ENCODE peak calls at places on chromosome 3, in five cellular contexts. P is HepG2, I is GM12878, T is H1, C is K562. M is an unnamed sample.

GRCh38 chr3:53821631-53822068 is 24.6 kb downstream of the CHDH start:
- DNase-seq in C (no peak), P (no peak), I (no peak), T (no peak), M (no peak)

GRCh38 chr3:151933224-151933858 is 59.9 kb downstream of the SUCNR1 start:
- DNase-seq in P (no peak), I (no peak), T (no peak), C (no peak), M (no peak)

GRCh38 chr3:120416868-120417267 is 33.9 kb downstream of the FSTL1 start:
- DNase-seq in P (no peak), I (no peak), T (no peak), C (no peak), M (no peak)

GRCh38 chr3:171809513-171810277 is 588 bp downstream of the PLD1 start:
- DNase-seq in T (peak), P (peak), C (peak), I (no peak), M (peak)

GRCh38 chr3:57041674-57042073 is 18.8 kb upstream of the SPATA12 start:
- DNase-seq in I (no peak), P (no peak), T (no peak), C (no peak), M (no peak)

GRCh38 chr3:108342829-108343478 is 46.6 kb downstream of the HHLA2 start:
- DNase-seq in P (no peak), I (peak), T (no peak), C (peak), M (no peak)

GRCh38 chr3:48877671-48878070 is 21.0 kb downstream of the SLC25A20 start:
- DNase-seq in C (no peak), I (no peak), T (no peak), P (no peak), M (no peak)

GRCh38 chr3:54863366-54863765 is 64.5 kb downstream of the LRTM1 start:
- DNase-seq in C (no peak), I (no peak), P (no peak), T (no peak), M (no peak)

GRCh38 chr3:72275296-72275820 is 490.4 kb upstream of the PROK2 start:
- DNase-seq in C (no peak), I (no peak), T (no peak), P (no peak), M (no peak)

GRCh38 chr3:167361356-167361755 is 18.7 kb downstream of the ZBBX start:
- DNase-seq in I (no peak), C (no peak), P (no peak), T (no peak), M (no peak)

GRCh38 chr3:9932535-9932842 is 1.1 kb upstream of the CRELD1 start:
- DNase-seq in T (no peak), I (no peak), C (no peak), P (no peak), M (no peak)

GRCh38 chr3:73512095-73512494 is 112.6 kb downstream of the PDZRN3 start:
- DNase-seq in T (no peak), P (no peak), C (no peak), I (no peak), M (no peak)

GRCh38 chr3:130429069-130430023 is 83.9 kb downstream of the COL6A5 start:
- DNase-seq in P (no peak), C (no peak), I (no peak), T (peak), M (peak)

GRCh38 chr3:29802057-29802456 is 521.2 kb downstream of the RBMS3 start:
- DNase-seq in I (no peak), C (no peak), T (no peak), P (peak), M (no peak)

GRCh38 chr3:154898398-154898797 is 181.7 kb upstream of the MME start:
- DNase-seq in T (no peak), P (no peak), C (no peak), I (no peak), M (no peak)

GRCh38 chr3:154901263-154901662 is 178.9 kb upstream of the MME start:
- DNase-seq in T (no peak), P (no peak), C (no peak), I (no peak), M (no peak)

GRCh38 chr3:154900777-154901176 is 179.3 kb upstream of the MME start:
- DNase-seq in P (no peak), T (no peak), I (no peak), C (no peak), M (no peak)

GRCh38 chr3:154898916-154899315 is 181.2 kb upstream of the MME start:
- DNase-seq in I (no peak), T (no peak), P (no peak), C (no peak), M (no peak)

DNA sequence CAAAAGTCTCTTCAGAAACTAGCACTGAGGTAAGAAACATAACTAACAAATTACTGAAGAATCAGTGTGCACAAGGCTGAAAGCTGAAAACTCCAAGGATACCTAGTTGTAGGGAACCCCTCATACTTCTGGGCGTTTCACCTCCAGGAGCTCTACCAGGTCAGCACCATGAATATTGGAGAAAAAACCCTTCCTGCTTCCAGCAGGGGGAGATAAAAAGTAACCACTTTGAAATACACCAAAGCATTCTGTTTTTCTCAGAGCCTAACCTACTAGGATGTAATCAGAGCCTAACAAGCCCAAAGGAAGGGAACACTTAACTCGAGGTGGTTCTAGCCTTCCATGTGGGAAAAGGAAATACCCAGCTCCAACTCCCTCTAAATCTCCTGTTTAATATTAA is 175.8 kb upstream of the MME start:
- DNase-seq in C (peak), P (peak), T (no peak), I (no peak), M (peak)
- TF ChIP-seq CREB1 in C (no peak), P (no peak), T (no peak), I (no peak), M (no peak)

DNA sequence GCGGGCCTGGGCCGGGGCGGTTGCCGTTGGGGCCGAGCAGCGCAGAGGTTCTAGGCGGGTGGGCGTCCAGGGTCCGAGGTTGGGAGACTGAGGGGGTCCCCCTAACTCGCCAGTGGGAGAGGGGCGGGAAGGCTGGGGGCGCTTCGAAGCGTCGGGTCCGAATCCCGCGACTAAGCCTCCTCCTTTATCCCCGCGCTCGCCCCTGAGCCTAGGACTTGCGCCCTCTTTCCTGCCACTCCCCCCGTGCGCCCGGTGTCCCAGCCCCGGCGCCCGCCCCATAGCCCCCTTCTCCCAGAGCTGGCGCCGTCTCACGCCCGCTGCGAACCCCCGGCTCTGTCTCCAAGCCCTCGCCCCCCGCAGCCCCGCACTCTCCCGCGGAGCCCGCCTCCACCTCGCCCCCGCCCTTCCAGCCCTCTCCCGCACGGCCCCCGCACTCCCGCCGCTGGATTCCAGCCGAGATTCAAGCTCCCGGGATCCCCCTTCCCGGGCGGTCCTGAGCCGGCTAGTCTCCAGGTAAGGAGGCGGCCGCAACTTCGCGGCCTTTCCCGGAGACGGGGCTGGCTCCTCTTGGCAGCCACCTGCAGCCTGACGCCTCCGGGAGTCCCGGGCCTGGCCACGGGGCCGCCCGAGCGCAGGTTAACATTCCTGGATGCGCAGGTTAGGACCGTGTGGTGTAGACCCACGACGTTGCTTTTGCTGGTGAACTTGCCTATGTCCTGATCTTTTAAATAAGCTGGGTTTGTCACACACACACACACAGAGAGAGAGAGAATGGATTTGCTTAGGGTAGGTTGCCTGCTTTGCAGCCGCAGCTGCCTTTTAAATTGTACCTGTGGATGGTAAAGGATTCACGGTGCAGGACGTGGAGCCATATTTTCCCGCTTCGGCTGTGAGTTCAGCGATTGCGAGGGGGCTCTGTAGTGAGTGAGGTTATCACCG is 567 bp downstream of the PXYLP1 start:
- DNase-seq in P (no peak), C (peak), I (no peak), T (peak), M (peak)
- H2AFZ ChIP-seq in P (no peak), C (peak), I (peak), T (no peak), M (peak)

GRCh38 chr3:185713015-185713414 is 111.8 kb downstream of the IGF2BP2 start:
- DNase-seq in T (peak), C (no peak), I (no peak), P (peak), M (no peak)

GRCh38 chr3:185709241-185709955 is 115.4 kb downstream of the IGF2BP2 start:
- DNase-seq in I (no peak), C (no peak), T (peak), P (no peak), M (no peak)

GRCh38 chr3:185712337-185712736 is 112.5 kb downstream of the IGF2BP2 start:
- DNase-seq in P (no peak), T (no peak), C (no peak), I (no peak), M (no peak)

GRCh38 chr3:185714085-185714484 is 110.8 kb downstream of the IGF2BP2 start:
- DNase-seq in P (no peak), T (no peak), C (no peak), I (no peak), M (no peak)

GRCh38 chr3:185711255-185711870 is 113.5 kb downstream of the IGF2BP2 start:
- DNase-seq in T (peak), I (no peak), P (no peak), C (no peak), M (peak)
- H3K4me2 ChIP-seq in T (peak), I (no peak), P (no peak), C (no peak), M (peak)

GRCh38 chr3:195771651-195772300 is 40.0 kb downstream of the MUC4 start:
- DNase-seq in I (no peak), T (no peak), C (no peak), P (no peak), M (no peak)
- TF ChIP-seq CREB1 in I (no peak), T (no peak), C (no peak), P (no peak), M (no peak)

GRCh38 chr3:46082849-46083248 is 55.6 kb upstream of the XCR1 start:
- DNase-seq in P (no peak), T (no peak), C (no peak), I (no peak), M (no peak)

GRCh38 chr3:46078712-46079400 is 51.6 kb upstream of the XCR1 start:
- DNase-seq in C (peak), I (peak), T (peak), P (peak), M (peak)

GRCh38 chr3:46080124-46080991 is 53.1 kb upstream of the XCR1 start:
- DNase-seq in T (no peak), I (no peak), P (no peak), C (no peak), M (no peak)

GRCh38 chr3:46083956-46084355 is 56.7 kb upstream of the XCR1 start:
- DNase-seq in C (no peak), I (no peak), P (no peak), T (no peak), M (no peak)

DNA sequence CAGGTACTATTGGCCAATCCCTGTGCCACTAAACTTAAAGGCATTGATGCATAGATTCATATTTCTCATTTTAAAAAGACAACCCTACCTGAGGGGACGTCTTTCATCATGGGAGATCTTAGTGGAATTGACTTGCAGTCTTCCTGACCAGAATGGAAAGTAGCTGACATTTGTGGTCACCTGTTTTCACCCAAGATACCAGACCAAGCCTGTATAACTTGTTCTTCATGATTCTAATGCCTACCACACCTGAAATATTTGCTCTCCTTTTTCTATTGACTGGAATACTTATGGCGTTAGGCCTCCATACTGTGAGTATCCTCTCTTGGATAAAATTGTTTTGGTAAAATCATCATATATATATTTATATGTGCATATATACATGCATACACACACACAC is 54.7 kb upstream of the XCR1 start:
- DNase-seq in T (no peak), P (no peak), C (no peak), I (no peak), M (no peak)
- H2AFZ ChIP-seq in T (no peak), P (no peak), C (no peak), I (no peak), M (no peak)

GRCh38 chr3:4712109-4712508 is 219.0 kb downstream of the ITPR1 start:
- DNase-seq in P (no peak), T (no peak), I (no peak), C (no peak), M (peak)
- H3K4me2 ChIP-seq in P (no peak), T (no peak), I (no peak), C (no peak), M (no peak)

GRCh38 chr3:185279582-185280138 is 25.8 kb upstream of the EHHADH start:
- DNase-seq in P (no peak), T (no peak), C (no peak), I (no peak), M (no peak)

GRCh38 chr3:185283374-185283935 is 29.6 kb upstream of the EHHADH start:
- DNase-seq in T (no peak), I (no peak), C (no peak), P (no peak), M (no peak)

GRCh38 chr3:185280572-185281365 is 26.9 kb upstream of the EHHADH start:
- DNase-seq in C (peak), P (peak), T (no peak), I (peak), M (peak)

DNA sequence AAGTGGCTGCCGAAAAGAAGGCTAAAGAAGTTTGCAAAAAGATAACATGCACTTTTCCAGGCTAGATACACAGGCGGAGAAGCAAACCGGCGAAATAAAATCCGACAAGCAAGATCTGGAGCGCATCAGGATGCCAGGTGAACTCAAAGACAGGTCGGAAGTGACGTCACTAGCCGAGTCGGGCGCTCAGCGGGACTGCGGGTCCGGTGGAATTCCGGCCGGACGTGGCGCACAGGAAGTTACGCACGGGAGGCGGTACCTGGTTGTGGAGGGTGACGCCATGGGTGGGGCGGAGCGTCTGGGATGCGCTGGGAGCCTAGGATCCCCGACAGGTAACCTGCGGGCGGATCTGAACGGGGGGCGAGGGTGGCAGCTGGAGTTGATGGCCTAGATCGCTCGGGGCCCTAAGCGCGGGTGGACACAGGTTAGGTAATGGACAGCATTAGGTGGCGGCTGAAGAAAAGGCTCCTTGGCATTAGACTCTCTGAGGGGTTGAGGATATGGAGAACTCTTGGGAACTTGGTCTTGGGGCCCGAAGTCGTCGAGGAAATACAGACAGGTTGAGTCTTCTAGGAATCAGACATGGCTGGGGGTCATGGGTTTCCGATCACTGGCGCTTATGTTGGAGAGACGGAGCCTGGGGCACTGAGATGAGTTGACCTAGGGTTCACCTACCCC is 29.0 kb upstream of the EHHADH start:
- DNase-seq in T (peak), I (peak), P (peak), C (no peak), M (peak)
- TF ChIP-seq CREB1 in T (peak), I (peak), P (peak), C (no peak), M (peak)

GRCh38 chr3:40584625-40585189 is 59.9 kb downstream of the ZNF621 start:
- DNase-seq in C (peak), P (peak), I (no peak), T (peak), M (peak)
- H2AFZ ChIP-seq in C (no peak), P (no peak), I (no peak), T (peak), M (peak)

GRCh38 chr3:195187609-195188529 is 83.1 kb downstream of the XXYLT1 start:
- DNase-seq in I (no peak), C (no peak), P (no peak), T (no peak), M (peak)
- H3K4me2 ChIP-seq in I (no peak), C (no peak), P (no peak), T (no peak), M (peak)

DNA sequence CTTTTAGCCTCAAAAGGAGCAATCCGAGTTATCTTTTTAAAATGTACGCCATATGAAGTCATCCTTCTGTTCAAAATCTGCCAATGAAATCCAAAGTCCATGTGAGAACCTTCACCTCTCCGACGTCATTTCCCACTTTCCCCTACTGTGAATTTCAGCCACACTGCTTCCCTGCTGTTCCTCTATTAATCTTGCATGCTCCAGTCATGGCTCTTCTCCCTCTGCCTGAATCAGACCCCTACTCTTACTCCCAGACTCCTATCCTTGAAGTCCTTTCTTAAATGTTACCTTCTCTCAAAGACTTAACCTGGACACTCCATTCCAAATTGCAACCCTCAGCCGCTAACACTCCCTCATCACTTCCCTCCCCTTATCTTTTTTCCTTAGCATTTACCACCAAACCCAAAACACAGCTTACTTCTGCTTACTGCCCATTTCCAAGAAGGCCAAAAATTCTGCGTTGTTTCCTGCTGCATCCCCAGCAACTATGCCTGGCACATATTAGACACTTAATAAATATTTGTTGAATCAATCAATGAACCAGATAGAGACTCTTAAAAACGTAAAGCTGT is 1.2 kb downstream of the NKIRAS1 start:
- DNase-seq in P (peak), I (no peak), T (no peak), C (peak), M (no peak)
- TF ChIP-seq CREB1 in P (peak), I (no peak), T (no peak), C (no peak), M (no peak)